ENCODE peak calls at places on chromosomes 7 and 10, in ten cellular contexts. One of them, this sample, is unnamed.

GRCh38 chr10:61781969-61782403 is 119.3 kb downstream of the CABCOCO1 start:
- DNase-seq in H7: no peak
- DNase-seq in tibial nerve: no peak
- DNase-seq in CD4-positive, alpha-beta memory T cell: no peak
- DNase-seq in endothelial cell of umbilical vein: no peak
- DNase-seq in skeletal muscle cell: no peak
- DNase-seq in GM12865: no peak
- DNase-seq in right cardiac atrium: no peak
- DNase-seq in keratinocyte: no peak
- DNase-seq in psoas muscle: no peak
- DNase-seq in this sample: peak; percentile 40

GRCh38 chr10:69866688-69867461 is 65.2 kb downstream of the COL13A1 start:
- DNase-seq in H7: peak; percentile 84
- DNase-seq in tibial nerve: no peak
- DNase-seq in CD4-positive, alpha-beta memory T cell: no peak
- DNase-seq in endothelial cell of umbilical vein: peak; percentile 80
- DNase-seq in skeletal muscle cell: peak; percentile 43
- DNase-seq in GM12865: no peak
- DNase-seq in right cardiac atrium: peak; percentile 81
- DNase-seq in keratinocyte: no peak
- DNase-seq in psoas muscle: peak; percentile 37
- DNase-seq in this sample: no peak

GRCh38 chr10:86310702-86311101 is 55.9 kb downstream of the GRID1 start:
- DNase-seq in H7: no peak
- DNase-seq in tibial nerve: no peak
- DNase-seq in CD4-positive, alpha-beta memory T cell: no peak
- DNase-seq in endothelial cell of umbilical vein: no peak
- DNase-seq in skeletal muscle cell: no peak
- DNase-seq in GM12865: no peak
- DNase-seq in right cardiac atrium: no peak
- DNase-seq in keratinocyte: no peak
- DNase-seq in psoas muscle: no peak
- DNase-seq in this sample: no peak

GRCh38 chr7:53003653-53004445 is 31.6 kb upstream of the POM121L12 start:
- DNase-seq in H7: no peak
- DNase-seq in tibial nerve: no peak
- DNase-seq in CD4-positive, alpha-beta memory T cell: no peak
- DNase-seq in endothelial cell of umbilical vein: no peak
- DNase-seq in skeletal muscle cell: no peak
- DNase-seq in GM12865: no peak
- DNase-seq in right cardiac atrium: no peak
- DNase-seq in keratinocyte: no peak
- DNase-seq in psoas muscle: no peak
- DNase-seq in this sample: no peak

GRCh38 chr7:24200407-24200806 is 83.6 kb upstream of the NPY start:
- DNase-seq in H7: no peak
- DNase-seq in tibial nerve: no peak
- DNase-seq in CD4-positive, alpha-beta memory T cell: no peak
- DNase-seq in endothelial cell of umbilical vein: no peak
- DNase-seq in skeletal muscle cell: no peak
- DNase-seq in GM12865: no peak
- DNase-seq in right cardiac atrium: no peak
- DNase-seq in keratinocyte: no peak
- DNase-seq in psoas muscle: no peak
- DNase-seq in this sample: peak; percentile 22

GRCh38 chr7:24980695-24981543 is 941 bp upstream of the OSBPL3 start:
- DNase-seq in H7: peak; percentile 43
- DNase-seq in tibial nerve: no peak
- DNase-seq in CD4-positive, alpha-beta memory T cell: peak; percentile 71
- DNase-seq in endothelial cell of umbilical vein: peak; percentile 54
- DNase-seq in skeletal muscle cell: no peak
- DNase-seq in GM12865: peak; percentile 75
- DNase-seq in right cardiac atrium: peak; percentile 73
- DNase-seq in keratinocyte: no peak
- DNase-seq in psoas muscle: no peak
- DNase-seq in this sample: no peak

GRCh38 chr10:77943086-77943901 is 16.7 kb upstream of the DLG5 start:
- DNase-seq in H7: no peak
- DNase-seq in tibial nerve: no peak
- DNase-seq in CD4-positive, alpha-beta memory T cell: peak; percentile 21
- DNase-seq in endothelial cell of umbilical vein: peak; percentile 69
- DNase-seq in skeletal muscle cell: peak; percentile 83
- DNase-seq in GM12865: no peak
- DNase-seq in right cardiac atrium: no peak
- DNase-seq in keratinocyte: no peak
- DNase-seq in psoas muscle: no peak
- DNase-seq in this sample: no peak

GRCh38 chr7:28290496-28290895 is 109.9 kb upstream of the JAZF1 start:
- DNase-seq in H7: no peak
- DNase-seq in tibial nerve: no peak
- DNase-seq in CD4-positive, alpha-beta memory T cell: no peak
- DNase-seq in endothelial cell of umbilical vein: no peak
- DNase-seq in skeletal muscle cell: no peak
- DNase-seq in GM12865: no peak
- DNase-seq in right cardiac atrium: no peak
- DNase-seq in keratinocyte: no peak
- DNase-seq in psoas muscle: no peak
- DNase-seq in this sample: no peak

GRCh38 chr10:86970152-86970886 is 2.0 kb downstream of the ADIRF start:
- DNase-seq in H7: peak; percentile 89
- DNase-seq in tibial nerve: peak; percentile 91
- DNase-seq in CD4-positive, alpha-beta memory T cell: no peak
- DNase-seq in endothelial cell of umbilical vein: no peak
- DNase-seq in skeletal muscle cell: no peak
- DNase-seq in GM12865: no peak
- DNase-seq in right cardiac atrium: peak; percentile 96
- DNase-seq in keratinocyte: no peak
- DNase-seq in psoas muscle: peak; percentile 93
- DNase-seq in this sample: no peak

GRCh38 chr7:10205690-10206089 is 768.0 kb upstream of the PHF14 start:
- DNase-seq in H7: no peak
- DNase-seq in tibial nerve: no peak
- DNase-seq in CD4-positive, alpha-beta memory T cell: no peak
- DNase-seq in endothelial cell of umbilical vein: no peak
- DNase-seq in skeletal muscle cell: no peak
- DNase-seq in GM12865: no peak
- DNase-seq in right cardiac atrium: no peak
- DNase-seq in keratinocyte: no peak
- DNase-seq in psoas muscle: no peak
- DNase-seq in this sample: no peak

GRCh38 chr10:72875250-72876055 is 18.1 kb upstream of the OIT3 start:
- DNase-seq in H7: peak; percentile 20
- DNase-seq in tibial nerve: no peak
- DNase-seq in CD4-positive, alpha-beta memory T cell: no peak
- DNase-seq in endothelial cell of umbilical vein: peak; percentile 66
- DNase-seq in skeletal muscle cell: no peak
- DNase-seq in GM12865: peak; percentile 50
- DNase-seq in right cardiac atrium: no peak
- DNase-seq in keratinocyte: no peak
- DNase-seq in psoas muscle: no peak
- DNase-seq in this sample: peak; percentile 41

DNA sequence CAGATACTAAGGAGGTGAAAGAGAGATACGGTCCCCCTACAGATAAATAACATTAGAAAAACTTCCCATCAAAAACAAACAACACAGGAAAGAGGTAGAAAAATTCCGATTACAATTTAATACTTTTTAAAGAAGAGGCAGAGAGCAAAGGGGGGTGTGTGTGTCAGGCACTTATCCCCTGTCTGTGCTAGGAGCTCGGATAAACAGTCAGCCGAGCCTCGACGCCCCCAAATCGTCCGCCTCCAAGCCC is 3.6 kb downstream of the PAX2 start:
- DNase-seq in H7: no peak
- DNase-seq in tibial nerve: no peak
- DNase-seq in CD4-positive, alpha-beta memory T cell: no peak
- DNase-seq in endothelial cell of umbilical vein: no peak
- DNase-seq in skeletal muscle cell: no peak
- DNase-seq in GM12865: no peak
- DNase-seq in right cardiac atrium: no peak
- DNase-seq in keratinocyte: no peak
- DNase-seq in psoas muscle: no peak
- DNase-seq in this sample: no peak
- H3K4me3 ChIP-seq in H7: no peak overlapping the region
- H3K4me3 ChIP-seq in tibial nerve: no peak overlapping the region
- H3K4me3 ChIP-seq in CD4-positive, alpha-beta memory T cell: no peak overlapping the region
- H3K4me3 ChIP-seq in endothelial cell of umbilical vein: no peak overlapping the region
- H3K4me3 ChIP-seq in skeletal muscle cell: no peak overlapping the region
- H3K4me3 ChIP-seq in GM12865: no peak overlapping the region
- H3K4me3 ChIP-seq in right cardiac atrium: no peak overlapping the region
- H3K4me3 ChIP-seq in keratinocyte: no peak overlapping the region
- H3K4me3 ChIP-seq in psoas muscle: no peak overlapping the region
- H3K4me3 ChIP-seq in this sample: no peak overlapping the region

GRCh38 chr7:42315631-42316030 is 78.6 kb upstream of the GLI3 start:
- DNase-seq in H7: no peak
- DNase-seq in tibial nerve: no peak
- DNase-seq in CD4-positive, alpha-beta memory T cell: no peak
- DNase-seq in endothelial cell of umbilical vein: no peak
- DNase-seq in skeletal muscle cell: peak; percentile 12
- DNase-seq in GM12865: no peak
- DNase-seq in right cardiac atrium: no peak
- DNase-seq in keratinocyte: no peak
- DNase-seq in psoas muscle: no peak
- DNase-seq in this sample: peak; percentile 18
- H3K4me3 ChIP-seq in H7: no peak overlapping the region
- H3K4me3 ChIP-seq in tibial nerve: no peak overlapping the region
- H3K4me3 ChIP-seq in CD4-positive, alpha-beta memory T cell: no peak overlapping the region
- H3K4me3 ChIP-seq in endothelial cell of umbilical vein: no peak overlapping the region
- H3K4me3 ChIP-seq in skeletal muscle cell: no peak overlapping the region
- H3K4me3 ChIP-seq in GM12865: no peak overlapping the region
- H3K4me3 ChIP-seq in right cardiac atrium: no peak overlapping the region
- H3K4me3 ChIP-seq in keratinocyte: no peak overlapping the region
- H3K4me3 ChIP-seq in psoas muscle: no peak overlapping the region
- H3K4me3 ChIP-seq in this sample: no peak overlapping the region

DNA sequence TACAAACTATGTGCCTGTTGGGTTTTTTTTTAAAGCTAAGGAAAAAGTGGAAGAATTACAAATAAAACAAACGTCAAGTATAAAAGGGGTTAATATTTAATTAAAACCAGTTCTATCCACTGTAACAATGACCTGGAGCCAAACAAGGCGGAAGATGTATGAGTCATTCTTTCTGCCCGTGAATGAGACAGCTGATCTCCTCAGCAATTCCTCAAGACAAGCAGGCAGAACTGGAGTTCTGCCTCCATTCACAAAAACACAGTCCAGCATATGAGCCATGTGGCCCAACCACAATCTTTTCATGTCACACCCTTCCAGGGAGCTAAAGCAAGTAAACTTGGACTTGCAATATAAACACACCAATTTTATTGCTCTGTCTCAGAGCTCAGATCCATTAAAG is 8.4 kb downstream of the ETV1 start:
- DNase-seq in H7: peak; percentile 19
- DNase-seq in tibial nerve: no peak
- DNase-seq in CD4-positive, alpha-beta memory T cell: no peak
- DNase-seq in endothelial cell of umbilical vein: peak; percentile 90
- DNase-seq in skeletal muscle cell: peak; percentile 96
- DNase-seq in GM12865: no peak
- DNase-seq in right cardiac atrium: peak; percentile 62
- DNase-seq in keratinocyte: peak; percentile 69
- DNase-seq in psoas muscle: no peak
- DNase-seq in this sample: no peak
- H3K4me3 ChIP-seq in H7: no peak overlapping the region
- H3K4me3 ChIP-seq in tibial nerve: no peak overlapping the region
- H3K4me3 ChIP-seq in CD4-positive, alpha-beta memory T cell: no peak overlapping the region
- H3K4me3 ChIP-seq in endothelial cell of umbilical vein: no peak overlapping the region
- H3K4me3 ChIP-seq in skeletal muscle cell: no peak overlapping the region
- H3K4me3 ChIP-seq in GM12865: no peak overlapping the region
- H3K4me3 ChIP-seq in right cardiac atrium: no peak overlapping the region
- H3K4me3 ChIP-seq in keratinocyte: no peak overlapping the region
- H3K4me3 ChIP-seq in psoas muscle: no peak overlapping the region
- H3K4me3 ChIP-seq in this sample: no peak overlapping the region

GRCh38 chr7:93920496-93921189 is 892 bp upstream of the GNG11 start:
- DNase-seq in H7: peak; percentile 10
- DNase-seq in tibial nerve: no peak
- DNase-seq in CD4-positive, alpha-beta memory T cell: no peak
- DNase-seq in endothelial cell of umbilical vein: peak; percentile 57
- DNase-seq in skeletal muscle cell: no peak
- DNase-seq in GM12865: no peak
- DNase-seq in right cardiac atrium: no peak
- DNase-seq in keratinocyte: no peak
- DNase-seq in psoas muscle: no peak
- DNase-seq in this sample: no peak

GRCh38 chr7:93923946-93924345 is 2.4 kb downstream of the GNG11 start:
- DNase-seq in H7: no peak
- DNase-seq in tibial nerve: no peak
- DNase-seq in CD4-positive, alpha-beta memory T cell: no peak
- DNase-seq in endothelial cell of umbilical vein: peak; percentile 51
- DNase-seq in skeletal muscle cell: no peak
- DNase-seq in GM12865: no peak
- DNase-seq in right cardiac atrium: no peak
- DNase-seq in keratinocyte: no peak
- DNase-seq in psoas muscle: no peak
- DNase-seq in this sample: no peak

GRCh38 chr7:93921190-93921585 is 347 bp upstream of the GNG11 start:
- DNase-seq in H7: no peak
- DNase-seq in tibial nerve: no peak
- DNase-seq in CD4-positive, alpha-beta memory T cell: no peak
- DNase-seq in endothelial cell of umbilical vein: no peak
- DNase-seq in skeletal muscle cell: no peak
- DNase-seq in GM12865: no peak
- DNase-seq in right cardiac atrium: no peak
- DNase-seq in keratinocyte: no peak
- DNase-seq in psoas muscle: no peak
- DNase-seq in this sample: no peak

GRCh38 chr7:93923291-93923690 is 1.8 kb downstream of the GNG11 start:
- DNase-seq in H7: no peak
- DNase-seq in tibial nerve: no peak
- DNase-seq in CD4-positive, alpha-beta memory T cell: no peak
- DNase-seq in endothelial cell of umbilical vein: peak; percentile 55
- DNase-seq in skeletal muscle cell: no peak
- DNase-seq in GM12865: no peak
- DNase-seq in right cardiac atrium: no peak
- DNase-seq in keratinocyte: no peak
- DNase-seq in psoas muscle: no peak
- DNase-seq in this sample: no peak

DNA sequence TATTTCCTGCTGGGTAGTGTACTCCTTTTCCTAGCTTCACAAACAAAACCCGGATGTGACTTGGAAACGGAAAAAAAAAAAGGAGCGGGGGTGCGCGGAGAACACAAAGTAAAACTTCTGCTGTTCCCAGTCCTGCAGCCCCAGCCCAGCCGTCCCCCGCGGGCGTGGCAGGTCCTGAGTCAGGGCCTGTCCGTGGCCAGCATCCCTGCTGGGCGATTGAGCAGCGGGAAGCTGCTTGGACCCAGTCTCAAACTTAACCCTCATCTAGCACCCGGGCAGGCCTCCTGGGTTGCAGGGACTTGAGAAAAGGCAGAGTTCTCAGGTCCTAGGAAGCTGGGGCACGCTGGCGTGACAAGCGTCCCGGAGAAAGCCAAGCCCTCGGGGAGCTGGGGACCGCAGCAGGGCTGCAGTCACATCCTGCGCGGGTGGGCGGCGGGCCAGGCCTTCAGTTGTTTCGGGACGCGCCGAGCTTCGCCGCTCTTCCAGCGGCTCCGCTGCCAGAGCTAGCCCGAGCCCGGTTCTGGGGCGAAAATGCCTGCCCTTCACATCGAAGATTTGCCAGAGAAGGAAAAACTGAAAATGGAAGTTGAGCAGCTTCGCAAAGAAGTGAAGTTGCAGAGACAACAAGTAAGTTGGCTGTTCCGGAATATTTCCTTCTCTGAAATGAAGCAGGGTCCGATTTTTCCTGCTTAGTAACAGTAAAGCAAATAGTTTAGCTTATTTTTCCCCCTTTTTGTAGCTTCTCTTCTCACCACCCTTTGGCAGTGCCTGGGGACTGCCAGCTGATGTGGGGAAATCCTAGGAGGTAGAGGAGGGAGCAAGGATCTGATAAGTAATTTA is at the start of gene GNG11:
- DNase-seq in H7: peak; percentile 66
- DNase-seq in tibial nerve: peak; percentile 52
- DNase-seq in CD4-positive, alpha-beta memory T cell: no peak
- DNase-seq in endothelial cell of umbilical vein: peak; percentile 90
- DNase-seq in skeletal muscle cell: no peak
- DNase-seq in GM12865: peak; percentile 58
- DNase-seq in right cardiac atrium: peak; percentile 95
- DNase-seq in keratinocyte: no peak
- DNase-seq in psoas muscle: peak; percentile 90
- DNase-seq in this sample: no peak
- H3K4me3 ChIP-seq in H7: peak within 1 kb of the TSS; percentile 58
- H3K4me3 ChIP-seq in tibial nerve: peak within 1 kb of the TSS; percentile 69
- H3K4me3 ChIP-seq in CD4-positive, alpha-beta memory T cell: no peak within 1 kb of the TSS
- H3K4me3 ChIP-seq in endothelial cell of umbilical vein: peak within 1 kb of the TSS; percentile 95
- H3K4me3 ChIP-seq in skeletal muscle cell: peak within 1 kb of the TSS; percentile 55
- H3K4me3 ChIP-seq in GM12865: peak within 1 kb of the TSS; percentile 73
- H3K4me3 ChIP-seq in right cardiac atrium: peak within 1 kb of the TSS; percentile 88
- H3K4me3 ChIP-seq in keratinocyte: peak within 1 kb of the TSS; percentile 26
- H3K4me3 ChIP-seq in psoas muscle: peak within 1 kb of the TSS; percentile 63
- H3K4me3 ChIP-seq in this sample: no peak within 1 kb of the TSS

This sample was measured in Jurkat, Clone E6-1.